ENCODE peak calls at places on chromosome 2, in ten cellular contexts. One of them, this sample, is unnamed. For H3K4me1, the result is how much of the 10 kb centered on the place peaks cover.

GRCh38 chr2:64602436-64602835 is 51.3 kb downstream of the SERTAD2 start:
- DNase-seq in CD8-positive, alpha-beta T cell: no peak
- DNase-seq in heart left ventricle: no peak
- DNase-seq in right lobe of liver: no peak
- DNase-seq in GM23248: no peak
- DNase-seq in IMR-90: no peak
- DNase-seq in mucosa of descending colon: no peak
- DNase-seq in sigmoid colon: no peak
- DNase-seq in CD8-positive, alpha-beta memory T cell: no peak
- DNase-seq in right cardiac atrium: no peak
- DNase-seq in this sample: no peak

GRCh38 chr2:172168917-172169346 is 66.2 kb upstream of the DLX2 start:
- DNase-seq in mucosa of descending colon: no peak
- DNase-seq in heart left ventricle: no peak
- DNase-seq in GM23248: peak
- DNase-seq in IMR-90: peak
- DNase-seq in right lobe of liver: no peak
- DNase-seq in CD8-positive, alpha-beta memory T cell: no peak
- DNase-seq in CD8-positive, alpha-beta T cell: no peak
- DNase-seq in right cardiac atrium: no peak
- DNase-seq in sigmoid colon: no peak
- DNase-seq in this sample: no peak

GRCh38 chr2:191846787-191847620 is at the start of gene CAVIN2:
- DNase-seq in right lobe of liver: peak
- DNase-seq in heart left ventricle: peak
- DNase-seq in mucosa of descending colon: peak
- DNase-seq in CD8-positive, alpha-beta memory T cell: no peak
- DNase-seq in GM23248: peak
- DNase-seq in sigmoid colon: peak
- DNase-seq in right cardiac atrium: peak
- DNase-seq in CD8-positive, alpha-beta T cell: no peak
- DNase-seq in IMR-90: peak
- DNase-seq in this sample: peak

GRCh38 chr2:39515273-39515896 is 78.3 kb upstream of the MAP4K3 start:
- DNase-seq in CD8-positive, alpha-beta T cell: no peak
- DNase-seq in right cardiac atrium: no peak
- DNase-seq in right lobe of liver: no peak
- DNase-seq in GM23248: no peak
- DNase-seq in sigmoid colon: no peak
- DNase-seq in mucosa of descending colon: no peak
- DNase-seq in CD8-positive, alpha-beta memory T cell: no peak
- DNase-seq in heart left ventricle: no peak
- DNase-seq in IMR-90: no peak
- DNase-seq in this sample: no peak

GRCh38 chr2:130819915-130820861 is 16.5 kb upstream of the ARHGEF4 start:
- DNase-seq in IMR-90: no peak
- DNase-seq in right cardiac atrium: peak
- DNase-seq in right lobe of liver: no peak
- DNase-seq in heart left ventricle: no peak
- DNase-seq in CD8-positive, alpha-beta T cell: no peak
- DNase-seq in sigmoid colon: peak
- DNase-seq in CD8-positive, alpha-beta memory T cell: no peak
- DNase-seq in GM23248: peak
- DNase-seq in mucosa of descending colon: peak
- DNase-seq in this sample: peak

GRCh38 chr2:221447310-221447709 is 124.8 kb downstream of the EPHA4 start:
- DNase-seq in CD8-positive, alpha-beta memory T cell: no peak
- DNase-seq in right lobe of liver: no peak
- DNase-seq in right cardiac atrium: no peak
- DNase-seq in IMR-90: peak
- DNase-seq in mucosa of descending colon: no peak
- DNase-seq in GM23248: no peak
- DNase-seq in sigmoid colon: no peak
- DNase-seq in heart left ventricle: no peak
- DNase-seq in CD8-positive, alpha-beta T cell: no peak
- DNase-seq in this sample: no peak

GRCh38 chr2:178796079-178796677 is 11.0 kb downstream of the TTN start:
- DNase-seq in sigmoid colon: no peak
- DNase-seq in mucosa of descending colon: no peak
- DNase-seq in CD8-positive, alpha-beta memory T cell: no peak
- DNase-seq in GM23248: peak
- DNase-seq in IMR-90: peak
- DNase-seq in right cardiac atrium: no peak
- DNase-seq in right lobe of liver: no peak
- DNase-seq in heart left ventricle: no peak
- DNase-seq in CD8-positive, alpha-beta T cell: no peak
- DNase-seq in this sample: no peak

GRCh38 chr2:2621855-2622254 is 290.8 kb upstream of the MYT1L start:
- DNase-seq in right lobe of liver: no peak
- DNase-seq in right cardiac atrium: no peak
- DNase-seq in CD8-positive, alpha-beta memory T cell: no peak
- DNase-seq in heart left ventricle: no peak
- DNase-seq in mucosa of descending colon: no peak
- DNase-seq in IMR-90: no peak
- DNase-seq in CD8-positive, alpha-beta T cell: no peak
- DNase-seq in GM23248: no peak
- DNase-seq in sigmoid colon: no peak
- DNase-seq in this sample: no peak

DNA sequence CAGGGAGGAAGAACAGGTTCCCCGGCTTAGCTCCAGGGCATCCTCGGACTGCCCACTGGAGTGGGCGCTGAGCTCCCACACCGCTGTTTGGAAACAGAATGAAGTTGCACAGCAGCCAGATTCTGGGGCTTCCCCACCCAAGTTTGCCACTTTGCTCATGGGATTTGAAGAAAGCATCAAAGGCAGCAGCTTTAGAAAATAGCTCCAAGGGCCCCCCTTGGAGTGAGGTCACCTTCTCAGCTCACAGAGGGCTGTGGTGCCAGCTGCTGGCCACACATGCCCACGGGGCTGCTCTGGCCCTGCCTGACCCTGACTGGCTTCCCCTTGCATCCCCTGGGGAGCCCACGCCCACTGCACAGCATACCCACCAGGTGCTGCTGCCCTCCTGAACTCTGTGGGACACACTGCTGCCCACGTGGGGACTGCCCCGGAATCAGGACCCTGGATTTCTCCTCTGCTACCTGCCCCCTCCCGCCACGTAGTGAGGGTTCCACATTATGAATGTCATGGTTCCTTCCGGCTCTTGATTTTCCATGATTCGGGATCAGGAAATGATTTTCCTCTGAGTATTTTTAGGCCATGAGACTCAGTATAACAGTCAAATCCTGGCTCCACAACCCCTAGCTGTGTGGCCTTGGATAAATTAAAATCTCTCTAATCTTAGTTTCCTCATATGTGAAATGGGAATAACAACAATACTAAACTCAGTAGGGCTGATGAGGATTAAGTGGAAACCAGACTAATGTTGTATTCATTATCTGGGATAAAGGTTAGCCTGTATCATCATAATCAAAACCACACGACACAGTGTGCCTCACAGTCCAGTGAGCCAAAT is 70.2 kb downstream of the TGOLN2 start:
- DNase-seq in heart left ventricle: no peak
- DNase-seq in right lobe of liver: no peak
- DNase-seq in sigmoid colon: no peak
- DNase-seq in IMR-90: peak
- DNase-seq in right cardiac atrium: peak
- DNase-seq in CD8-positive, alpha-beta T cell: no peak
- DNase-seq in mucosa of descending colon: no peak
- DNase-seq in CD8-positive, alpha-beta memory T cell: no peak
- DNase-seq in GM23248: peak
- DNase-seq in this sample: peak
- H3K4me1 ChIP-seq in heart left ventricle: under half
- H3K4me1 ChIP-seq in right lobe of liver: under half
- H3K4me1 ChIP-seq in sigmoid colon: under half
- H3K4me1 ChIP-seq in IMR-90: under half
- H3K4me1 ChIP-seq in right cardiac atrium: under half
- H3K4me1 ChIP-seq in CD8-positive, alpha-beta T cell: under half
- H3K4me1 ChIP-seq in mucosa of descending colon: under half
- H3K4me1 ChIP-seq in CD8-positive, alpha-beta memory T cell: under half
- H3K4me1 ChIP-seq in GM23248: under half
- H3K4me1 ChIP-seq in this sample: half or more

GRCh38 chr2:20521193-20521592 is 74.3 kb downstream of the RHOB start:
- DNase-seq in CD8-positive, alpha-beta memory T cell: no peak
- DNase-seq in heart left ventricle: no peak
- DNase-seq in IMR-90: no peak
- DNase-seq in sigmoid colon: peak
- DNase-seq in CD8-positive, alpha-beta T cell: no peak
- DNase-seq in right cardiac atrium: no peak
- DNase-seq in right lobe of liver: no peak
- DNase-seq in GM23248: no peak
- DNase-seq in mucosa of descending colon: no peak
- DNase-seq in this sample: no peak

GRCh38 chr2:20516646-20517341 is 69.9 kb downstream of the RHOB start:
- DNase-seq in sigmoid colon: peak
- DNase-seq in CD8-positive, alpha-beta memory T cell: no peak
- DNase-seq in mucosa of descending colon: no peak
- DNase-seq in CD8-positive, alpha-beta T cell: no peak
- DNase-seq in GM23248: peak
- DNase-seq in IMR-90: peak
- DNase-seq in heart left ventricle: no peak
- DNase-seq in right lobe of liver: no peak
- DNase-seq in right cardiac atrium: peak
- DNase-seq in this sample: peak

GRCh38 chr2:20520128-20520527 is 73.3 kb downstream of the RHOB start:
- DNase-seq in CD8-positive, alpha-beta T cell: no peak
- DNase-seq in CD8-positive, alpha-beta memory T cell: no peak
- DNase-seq in IMR-90: no peak
- DNase-seq in GM23248: no peak
- DNase-seq in heart left ventricle: no peak
- DNase-seq in sigmoid colon: peak
- DNase-seq in right lobe of liver: no peak
- DNase-seq in right cardiac atrium: peak
- DNase-seq in mucosa of descending colon: no peak
- DNase-seq in this sample: no peak

GRCh38 chr2:20521682-20522189 is 74.9 kb downstream of the RHOB start:
- DNase-seq in mucosa of descending colon: no peak
- DNase-seq in right cardiac atrium: peak
- DNase-seq in right lobe of liver: no peak
- DNase-seq in CD8-positive, alpha-beta T cell: no peak
- DNase-seq in sigmoid colon: peak
- DNase-seq in IMR-90: no peak
- DNase-seq in CD8-positive, alpha-beta memory T cell: no peak
- DNase-seq in heart left ventricle: no peak
- DNase-seq in GM23248: no peak
- DNase-seq in this sample: no peak

GRCh38 chr2:20519309-20519708 is 72.4 kb downstream of the RHOB start:
- DNase-seq in CD8-positive, alpha-beta T cell: no peak
- DNase-seq in right lobe of liver: no peak
- DNase-seq in heart left ventricle: no peak
- DNase-seq in IMR-90: no peak
- DNase-seq in CD8-positive, alpha-beta memory T cell: no peak
- DNase-seq in mucosa of descending colon: no peak
- DNase-seq in sigmoid colon: peak
- DNase-seq in right cardiac atrium: peak
- DNase-seq in GM23248: no peak
- DNase-seq in this sample: no peak
- H3K4me1 ChIP-seq in CD8-positive, alpha-beta T cell: under half
- H3K4me1 ChIP-seq in right lobe of liver: under half
- H3K4me1 ChIP-seq in heart left ventricle: under half
- H3K4me1 ChIP-seq in IMR-90: under half
- H3K4me1 ChIP-seq in CD8-positive, alpha-beta memory T cell: under half
- H3K4me1 ChIP-seq in mucosa of descending colon: under half
- H3K4me1 ChIP-seq in sigmoid colon: under half
- H3K4me1 ChIP-seq in right cardiac atrium: under half
- H3K4me1 ChIP-seq in GM23248: under half
- H3K4me1 ChIP-seq in this sample: under half

GRCh38 chr2:55168221-55169154 is 63.6 kb downstream of the CLHC1 start:
- DNase-seq in CD8-positive, alpha-beta memory T cell: no peak
- DNase-seq in sigmoid colon: peak
- DNase-seq in GM23248: peak
- DNase-seq in right lobe of liver: no peak
- DNase-seq in heart left ventricle: peak
- DNase-seq in right cardiac atrium: peak
- DNase-seq in IMR-90: peak
- DNase-seq in mucosa of descending colon: no peak
- DNase-seq in CD8-positive, alpha-beta T cell: peak
- DNase-seq in this sample: peak

GRCh38 chr2:55173422-55174020 is 58.6 kb downstream of the CLHC1 start:
- DNase-seq in CD8-positive, alpha-beta T cell: no peak
- DNase-seq in right cardiac atrium: no peak
- DNase-seq in GM23248: no peak
- DNase-seq in right lobe of liver: no peak
- DNase-seq in IMR-90: no peak
- DNase-seq in sigmoid colon: no peak
- DNase-seq in mucosa of descending colon: no peak
- DNase-seq in CD8-positive, alpha-beta memory T cell: no peak
- DNase-seq in heart left ventricle: no peak
- DNase-seq in this sample: no peak

GRCh38 chr2:55169359-55169758 is 62.7 kb downstream of the CLHC1 start:
- DNase-seq in CD8-positive, alpha-beta memory T cell: no peak
- DNase-seq in right lobe of liver: no peak
- DNase-seq in heart left ventricle: no peak
- DNase-seq in right cardiac atrium: no peak
- DNase-seq in mucosa of descending colon: no peak
- DNase-seq in CD8-positive, alpha-beta T cell: no peak
- DNase-seq in IMR-90: peak
- DNase-seq in GM23248: peak
- DNase-seq in sigmoid colon: no peak
- DNase-seq in this sample: no peak

GRCh38 chr2:55167630-55167967 is 64.5 kb downstream of the CLHC1 start:
- DNase-seq in GM23248: no peak
- DNase-seq in CD8-positive, alpha-beta memory T cell: no peak
- DNase-seq in heart left ventricle: no peak
- DNase-seq in sigmoid colon: no peak
- DNase-seq in right lobe of liver: no peak
- DNase-seq in right cardiac atrium: no peak
- DNase-seq in CD8-positive, alpha-beta T cell: no peak
- DNase-seq in mucosa of descending colon: no peak
- DNase-seq in IMR-90: no peak
- DNase-seq in this sample: no peak

GRCh38 chr2:55169915-55170314 is 62.2 kb downstream of the CLHC1 start:
- DNase-seq in GM23248: no peak
- DNase-seq in heart left ventricle: no peak
- DNase-seq in IMR-90: no peak
- DNase-seq in right cardiac atrium: no peak
- DNase-seq in mucosa of descending colon: no peak
- DNase-seq in right lobe of liver: no peak
- DNase-seq in sigmoid colon: no peak
- DNase-seq in CD8-positive, alpha-beta T cell: no peak
- DNase-seq in CD8-positive, alpha-beta memory T cell: no peak
- DNase-seq in this sample: no peak
- H3K4me1 ChIP-seq in GM23248: under half
- H3K4me1 ChIP-seq in heart left ventricle: under half
- H3K4me1 ChIP-seq in IMR-90: under half
- H3K4me1 ChIP-seq in right cardiac atrium: under half
- H3K4me1 ChIP-seq in mucosa of descending colon: under half
- H3K4me1 ChIP-seq in right lobe of liver: under half
- H3K4me1 ChIP-seq in sigmoid colon: under half
- H3K4me1 ChIP-seq in CD8-positive, alpha-beta T cell: under half
- H3K4me1 ChIP-seq in CD8-positive, alpha-beta memory T cell: under half
- H3K4me1 ChIP-seq in this sample: under half

GRCh38 chr2:59882822-59883221 is 670.6 kb downstream of the BCL11A start:
- DNase-seq in IMR-90: no peak
- DNase-seq in right lobe of liver: no peak
- DNase-seq in CD8-positive, alpha-beta T cell: no peak
- DNase-seq in right cardiac atrium: no peak
- DNase-seq in mucosa of descending colon: no peak
- DNase-seq in heart left ventricle: no peak
- DNase-seq in GM23248: no peak
- DNase-seq in sigmoid colon: no peak
- DNase-seq in CD8-positive, alpha-beta memory T cell: no peak
- DNase-seq in this sample: no peak

GRCh38 chr2:59875836-59876235 is 677.6 kb downstream of the BCL11A start:
- DNase-seq in sigmoid colon: no peak
- DNase-seq in right lobe of liver: no peak
- DNase-seq in IMR-90: no peak
- DNase-seq in right cardiac atrium: no peak
- DNase-seq in CD8-positive, alpha-beta T cell: no peak
- DNase-seq in CD8-positive, alpha-beta memory T cell: no peak
- DNase-seq in GM23248: no peak
- DNase-seq in mucosa of descending colon: no peak
- DNase-seq in heart left ventricle: no peak
- DNase-seq in this sample: no peak

GRCh38 chr2:59882279-59882678 is 671.2 kb downstream of the BCL11A start:
- DNase-seq in right cardiac atrium: no peak
- DNase-seq in sigmoid colon: no peak
- DNase-seq in IMR-90: no peak
- DNase-seq in CD8-positive, alpha-beta memory T cell: no peak
- DNase-seq in right lobe of liver: no peak
- DNase-seq in heart left ventricle: no peak
- DNase-seq in CD8-positive, alpha-beta T cell: no peak
- DNase-seq in mucosa of descending colon: no peak
- DNase-seq in GM23248: no peak
- DNase-seq in this sample: no peak

GRCh38 chr2:59881214-59881613 is 672.2 kb downstream of the BCL11A start:
- DNase-seq in GM23248: no peak
- DNase-seq in mucosa of descending colon: no peak
- DNase-seq in IMR-90: no peak
- DNase-seq in right cardiac atrium: no peak
- DNase-seq in heart left ventricle: no peak
- DNase-seq in sigmoid colon: no peak
- DNase-seq in CD8-positive, alpha-beta T cell: no peak
- DNase-seq in right lobe of liver: no peak
- DNase-seq in CD8-positive, alpha-beta memory T cell: no peak
- DNase-seq in this sample: no peak

DNA sequence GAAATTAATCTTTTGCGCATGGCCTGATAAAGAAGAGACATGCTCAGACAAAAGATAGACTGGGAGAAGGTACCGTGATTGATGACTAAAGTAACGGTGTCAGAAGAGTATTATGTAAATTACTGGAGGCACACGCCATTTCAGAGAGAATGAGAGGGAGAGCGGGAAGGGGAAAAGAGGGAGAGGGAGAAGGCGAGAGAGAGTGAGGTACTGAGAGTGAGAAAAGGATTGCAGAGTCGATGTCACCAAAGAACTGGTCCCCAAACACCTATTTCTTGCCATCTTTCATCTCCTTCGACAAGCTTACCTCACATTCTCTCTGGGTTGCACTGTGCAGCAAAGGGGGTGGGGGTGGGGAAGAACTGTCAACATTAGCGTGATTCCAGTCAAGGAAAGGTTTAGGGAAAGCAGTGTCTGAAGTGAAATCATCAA is 673.7 kb downstream of the BCL11A start:
- DNase-seq in right lobe of liver: no peak
- DNase-seq in CD8-positive, alpha-beta memory T cell: no peak
- DNase-seq in sigmoid colon: no peak
- DNase-seq in GM23248: no peak
- DNase-seq in mucosa of descending colon: no peak
- DNase-seq in heart left ventricle: no peak
- DNase-seq in IMR-90: no peak
- DNase-seq in CD8-positive, alpha-beta T cell: no peak
- DNase-seq in right cardiac atrium: no peak
- DNase-seq in this sample: no peak
- H3K4me1 ChIP-seq in right lobe of liver: under half
- H3K4me1 ChIP-seq in CD8-positive, alpha-beta memory T cell: under half
- H3K4me1 ChIP-seq in sigmoid colon: under half
- H3K4me1 ChIP-seq in GM23248: under half
- H3K4me1 ChIP-seq in mucosa of descending colon: under half
- H3K4me1 ChIP-seq in heart left ventricle: under half
- H3K4me1 ChIP-seq in IMR-90: under half
- H3K4me1 ChIP-seq in CD8-positive, alpha-beta T cell: under half
- H3K4me1 ChIP-seq in right cardiac atrium: under half
- H3K4me1 ChIP-seq in this sample: under half

This sample was measured in thyroid gland.